ENCODE peak calls at places on chromosomes 3 and 15, in five cellular contexts. One of them, this sample, is unnamed.

GRCh38 chr3:129663045-129663446 is 56.6 kb upstream of the PLXND1 start:
- DNase-seq in lower leg skin: peak
- DNase-seq in heart left ventricle: no peak
- DNase-seq in kidney: no peak
- DNase-seq in fibroblast of lung: no peak
- DNase-seq in this sample: no peak

GRCh38 chr15:45023659-45024320 is 795 bp downstream of the SORD start:
- DNase-seq in heart left ventricle: no peak
- DNase-seq in fibroblast of lung: peak
- DNase-seq in lower leg skin: no peak
- DNase-seq in kidney: no peak
- DNase-seq in this sample: no peak

GRCh38 chr15:78415284-78415683 is 22.7 kb upstream of the IREB2 start:
- DNase-seq in lower leg skin: no peak
- DNase-seq in fibroblast of lung: peak
- DNase-seq in kidney: no peak
- DNase-seq in heart left ventricle: no peak
- DNase-seq in this sample: no peak

GRCh38 chr3:81728766-81729544 is 32.5 kb downstream of the GBE1 start:
- DNase-seq in kidney: no peak
- DNase-seq in heart left ventricle: no peak
- DNase-seq in lower leg skin: no peak
- DNase-seq in fibroblast of lung: peak
- DNase-seq in this sample: no peak

GRCh38 chr3:58025824-58026579 is 17.8 kb downstream of the FLNB start:
- DNase-seq in lower leg skin: no peak
- DNase-seq in heart left ventricle: no peak
- DNase-seq in fibroblast of lung: no peak
- DNase-seq in kidney: peak
- DNase-seq in this sample: no peak

GRCh38 chr15:77009646-77010311 is 14.9 kb downstream of the PSTPIP1 start:
- DNase-seq in heart left ventricle: peak
- DNase-seq in kidney: peak
- DNase-seq in lower leg skin: no peak
- DNase-seq in fibroblast of lung: no peak
- DNase-seq in this sample: no peak

GRCh38 chr3:43707266-43707665 is 16.5 kb downstream of the ABHD5 start:
- DNase-seq in fibroblast of lung: no peak
- DNase-seq in kidney: no peak
- DNase-seq in heart left ventricle: no peak
- DNase-seq in lower leg skin: no peak
- DNase-seq in this sample: no peak

GRCh38 chr3:40623567-40623966 is 98.8 kb downstream of the ZNF621 start:
- DNase-seq in fibroblast of lung: no peak
- DNase-seq in lower leg skin: peak
- DNase-seq in heart left ventricle: peak
- DNase-seq in kidney: no peak
- DNase-seq in this sample: no peak

GRCh38 chr3:57060089-57060829 is at the start of gene SPATA12:
- DNase-seq in fibroblast of lung: peak
- DNase-seq in heart left ventricle: peak
- DNase-seq in lower leg skin: peak
- DNase-seq in kidney: peak
- DNase-seq in this sample: peak

GRCh38 chr15:44735482-44736260 is 657 bp upstream of the TRIM69 start:
- DNase-seq in lower leg skin: no peak
- DNase-seq in heart left ventricle: peak
- DNase-seq in fibroblast of lung: peak
- DNase-seq in kidney: no peak
- DNase-seq in this sample: no peak

GRCh38 chr3:61997112-61997511 is 376.2 kb downstream of the FEZF2 start:
- DNase-seq in kidney: no peak
- DNase-seq in lower leg skin: no peak
- DNase-seq in fibroblast of lung: no peak
- DNase-seq in heart left ventricle: no peak
- DNase-seq in this sample: no peak

GRCh38 chr15:48424076-48424475 is 92.8 kb downstream of the DUT start:
- DNase-seq in lower leg skin: no peak
- DNase-seq in fibroblast of lung: no peak
- DNase-seq in kidney: no peak
- DNase-seq in heart left ventricle: no peak
- DNase-seq in this sample: no peak

GRCh38 chr15:41817327-41817726 is 10.6 kb upstream of the JMJD7 start:
- DNase-seq in kidney: no peak
- DNase-seq in heart left ventricle: no peak
- DNase-seq in fibroblast of lung: no peak
- DNase-seq in lower leg skin: no peak
- DNase-seq in this sample: no peak

GRCh38 chr15:37395100-37395468 is 294.7 kb upstream of the MEIS2 start:
- DNase-seq in fibroblast of lung: no peak
- DNase-seq in lower leg skin: no peak
- DNase-seq in heart left ventricle: no peak
- DNase-seq in kidney: no peak
- DNase-seq in this sample: no peak
- TF ChIP-seq CTCF in fibroblast of lung: no peak
- TF ChIP-seq CTCF in lower leg skin: no peak
- TF ChIP-seq CTCF in heart left ventricle: no peak
- TF ChIP-seq CTCF in kidney: no peak
- TF ChIP-seq CTCF in this sample: no peak

GRCh38 chr15:68844856-68845550 is 24.3 kb upstream of the ANP32A start:
- DNase-seq in kidney: no peak
- DNase-seq in lower leg skin: no peak
- DNase-seq in fibroblast of lung: no peak
- DNase-seq in heart left ventricle: no peak
- DNase-seq in this sample: no peak
- H3K4me3 ChIP-seq in kidney: no peak
- H3K4me3 ChIP-seq in lower leg skin: no peak
- H3K4me3 ChIP-seq in fibroblast of lung: no peak
- H3K4me3 ChIP-seq in heart left ventricle: no peak
- H3K4me3 ChIP-seq in this sample: no peak

DNA sequence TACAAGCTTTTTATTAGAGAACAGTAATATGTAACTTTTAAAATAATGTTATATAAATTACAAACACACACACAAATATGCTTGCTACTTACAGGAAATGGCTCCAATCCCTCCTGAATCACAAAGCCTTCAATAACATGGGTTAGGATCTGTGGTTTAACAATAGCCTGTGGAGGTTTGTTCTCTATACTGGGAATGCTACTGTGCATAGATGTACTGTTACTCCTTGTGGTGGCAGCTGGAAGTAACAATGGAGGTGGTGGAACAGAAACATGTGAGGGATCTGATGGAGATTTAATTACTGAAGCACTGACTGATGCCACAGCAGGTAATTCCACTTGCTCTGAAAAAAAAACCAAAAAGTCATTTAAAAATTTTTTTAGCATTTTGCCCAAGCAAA is 64.4 kb downstream of the PHC3 start:
- DNase-seq in lower leg skin: no peak
- DNase-seq in fibroblast of lung: no peak
- DNase-seq in heart left ventricle: no peak
- DNase-seq in kidney: no peak
- DNase-seq in this sample: no peak
- TF ChIP-seq CTCF in lower leg skin: no peak
- TF ChIP-seq CTCF in fibroblast of lung: peak
- TF ChIP-seq CTCF in heart left ventricle: no peak
- TF ChIP-seq CTCF in kidney: no peak
- TF ChIP-seq CTCF in this sample: no peak

DNA sequence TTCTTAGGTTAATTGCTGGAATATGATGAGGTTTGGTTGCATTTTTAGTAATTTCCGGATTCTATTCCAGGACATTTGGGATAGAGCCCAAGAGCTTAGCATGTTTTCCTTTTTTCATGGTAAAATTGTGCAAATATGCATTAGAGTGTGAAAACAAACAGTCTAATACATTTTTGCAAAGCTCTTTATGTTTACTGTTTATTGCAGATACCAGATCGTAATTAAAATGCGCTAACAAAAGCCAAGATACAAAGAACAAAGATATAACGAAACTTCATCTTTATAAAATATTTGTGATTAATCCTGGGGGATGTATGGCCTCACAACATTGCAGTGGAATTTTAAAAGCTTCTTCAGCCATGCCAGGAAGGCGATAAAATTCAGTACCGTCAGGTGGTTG is 94.5 kb upstream of the TBC1D5 start:
- DNase-seq in lower leg skin: no peak
- DNase-seq in kidney: no peak
- DNase-seq in fibroblast of lung: no peak
- DNase-seq in heart left ventricle: no peak
- DNase-seq in this sample: no peak
- H3K4me3 ChIP-seq in lower leg skin: no peak
- H3K4me3 ChIP-seq in kidney: no peak
- H3K4me3 ChIP-seq in fibroblast of lung: no peak
- H3K4me3 ChIP-seq in heart left ventricle: no peak
- H3K4me3 ChIP-seq in this sample: no peak

DNA sequence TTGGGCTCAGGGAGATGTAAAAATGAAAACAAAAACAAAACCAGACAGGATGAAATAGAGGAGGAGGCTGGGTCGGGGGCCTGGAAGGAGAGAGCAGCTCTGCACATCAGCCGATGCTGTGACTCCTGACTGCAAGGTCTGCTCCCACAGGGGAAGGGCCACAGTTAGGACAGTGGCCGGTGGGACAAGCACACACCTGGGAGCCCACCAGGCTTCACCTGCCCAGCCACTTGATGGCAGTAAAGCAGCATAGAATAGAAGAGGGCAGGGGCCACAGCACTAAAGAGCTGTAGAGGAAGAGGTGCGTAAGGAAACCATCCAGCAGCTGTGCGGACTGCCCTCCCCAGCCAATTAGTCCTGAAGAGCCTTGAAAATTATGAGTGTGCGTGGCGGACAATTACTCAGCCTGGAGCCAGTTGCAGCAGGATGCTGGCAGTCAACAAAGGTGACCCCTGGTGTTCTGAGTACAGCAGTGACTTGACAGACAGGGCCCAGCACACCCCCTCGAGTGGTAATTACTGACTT is 29.8 kb downstream of the ALS2CL start:
- DNase-seq in heart left ventricle: no peak
- DNase-seq in kidney: no peak
- DNase-seq in fibroblast of lung: peak
- DNase-seq in lower leg skin: peak
- DNase-seq in this sample: no peak
- TF ChIP-seq CTCF in heart left ventricle: peak
- TF ChIP-seq CTCF in kidney: peak
- TF ChIP-seq CTCF in fibroblast of lung: no peak
- TF ChIP-seq CTCF in lower leg skin: no peak
- TF ChIP-seq CTCF in this sample: peak

DNA sequence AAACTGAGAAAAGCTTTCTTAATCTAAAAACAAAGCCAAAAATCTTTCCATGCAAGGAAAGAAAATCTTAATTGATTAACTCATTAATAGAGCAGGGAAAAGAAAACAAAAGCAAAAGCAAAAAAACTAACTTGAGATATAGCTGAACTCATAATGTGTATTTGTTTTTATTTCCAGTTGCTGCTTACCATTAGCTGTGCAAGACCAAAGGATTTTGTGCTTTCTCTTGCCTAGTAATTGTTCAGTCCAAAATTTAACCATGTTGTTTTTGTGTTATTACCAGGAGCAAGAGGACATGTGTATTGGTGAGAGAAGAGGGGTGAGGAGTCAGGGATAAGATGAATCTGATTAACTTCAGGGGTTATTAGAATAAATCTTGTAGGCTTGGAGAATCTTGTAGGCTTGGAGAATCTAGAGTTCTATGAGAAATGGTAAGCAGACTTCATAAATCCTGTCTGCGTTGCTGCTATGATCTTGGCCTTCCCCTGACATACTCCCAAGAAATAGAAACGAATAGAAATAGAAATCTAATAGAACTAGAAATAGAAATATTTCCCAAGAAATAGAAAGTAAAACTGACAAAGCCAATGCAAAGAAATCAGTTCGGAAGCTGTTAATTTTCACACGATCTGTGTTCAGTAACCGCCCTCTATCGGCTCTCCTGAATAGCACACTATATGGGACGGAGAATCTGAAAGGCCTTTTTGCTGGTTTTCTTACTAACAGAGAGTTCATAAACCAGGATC is 72.6 kb upstream of the TNFSF10 start:
- DNase-seq in kidney: no peak
- DNase-seq in heart left ventricle: no peak
- DNase-seq in fibroblast of lung: peak
- DNase-seq in lower leg skin: peak
- DNase-seq in this sample: peak
- H3K4me3 ChIP-seq in kidney: peak
- H3K4me3 ChIP-seq in heart left ventricle: peak
- H3K4me3 ChIP-seq in fibroblast of lung: no peak
- H3K4me3 ChIP-seq in lower leg skin: no peak
- H3K4me3 ChIP-seq in this sample: no peak

GRCh38 chr3:100634493-100635272 is 25.3 kb downstream of the ADGRG7 start:
- DNase-seq in kidney: peak
- DNase-seq in lower leg skin: peak
- DNase-seq in fibroblast of lung: peak
- DNase-seq in heart left ventricle: no peak
- DNase-seq in this sample: no peak
- TF ChIP-seq CTCF in kidney: no peak
- TF ChIP-seq CTCF in lower leg skin: no peak
- TF ChIP-seq CTCF in fibroblast of lung: no peak
- TF ChIP-seq CTCF in heart left ventricle: no peak
- TF ChIP-seq CTCF in this sample: no peak